ENCODE peak calls at places on chromosomes 13 and 19, in eight cellular contexts. I is glutamatergic neuron; F is activated T-helper 1 cell treated with Interleukin-2 at 50 U/mL for 16 hours; R is iPS DF 19.7; X is brain microvascular endothelial cell; G is anterior cingulate cortex; V is activated CD8-positive, alpha-beta T cell treated with anti-CD3 and anti-CD28 coated beads, Interleukin-2, amount 10 ng/mL, durations not matched to agents 7 days and 5 days; K is effector memory CD4-positive, alpha-beta T cell. W is an unnamed sample.
A peak's percentile ranks its signal among the peaks of the same experiment; 100 is the strongest.

GRCh38 chr13:77565635-77566034 is 30.1 kb downstream of the SCEL start:
- DNase-seq in I (no peak), F (no peak), R (no peak), X (peak; percentile 25), G (no peak), V (no peak), K (no peak), W (peak; percentile 86)

GRCh38 chr13:40026741-40027140 is 371.3 kb downstream of the COG6 start:
- DNase-seq in I (no peak), F (no peak), R (no peak), X (no peak), G (no peak), V (peak; percentile 32), K (no peak), W (no peak)

GRCh38 chr19:40668991-40669614 is 21.3 kb downstream of the NUMBL start:
- DNase-seq in I (no peak), F (no peak), R (no peak), X (no peak), G (no peak), V (no peak), K (no peak), W (no peak)

GRCh38 chr13:35672611-35673010 is 196.1 kb upstream of the MAB21L1 start:
- DNase-seq in I (peak; percentile 38), F (no peak), R (no peak), X (no peak), G (no peak), V (no peak), K (no peak), W (no peak)

GRCh38 chr13:24254151-24254810 is 55.1 kb upstream of the C1QTNF9 start:
- DNase-seq in I (no peak), F (peak; percentile 58), R (no peak), X (no peak), G (no peak), V (peak; percentile 81), K (peak; percentile 71), W (no peak)

GRCh38 chr19:16127080-16127479 is 15.4 kb downstream of the RAB8A start:
- DNase-seq in I (no peak), F (no peak), R (no peak), X (no peak), G (no peak), V (no peak), K (no peak), W (no peak)

GRCh38 chr19:677201-677600 is 1.0 kb downstream of the FSTL3 start:
- DNase-seq in I (no peak), F (no peak), R (no peak), X (peak; percentile 83), G (no peak), V (no peak), K (no peak), W (no peak)

GRCh38 chr13:47671762-47672161 is 329.3 kb downstream of the SUCLA2 start:
- DNase-seq in I (no peak), F (no peak), R (no peak), X (no peak), G (no peak), V (no peak), K (no peak), W (no peak)

GRCh38 chr19:3866798-3867638 is 1.8 kb downstream of the ZFR2 start:
- DNase-seq in I (no peak), F (no peak), R (no peak), X (no peak), G (no peak), V (no peak), K (no peak), W (no peak)

GRCh38 chr13:62747152-62747551 is 1331.5 kb upstream of the PCDH20 start:
- DNase-seq in I (no peak), F (no peak), R (no peak), X (no peak), G (no peak), V (no peak), K (no peak), W (no peak)